ENCODE peak calls at places on chromosomes 16 and 17, in eight cellular contexts. J, O, F, Y, S, A, H and T are unnamed samples. For H3K27me3, the result is how much of the 10 kb centered on the place peaks cover.

GRCh38 chr17:65158622-65159021 is 21.5 kb downstream of the RGS9 start:
- DNase-seq in S (no peak), F (no peak), A (no peak), Y (no peak), H (no peak), O (no peak), J (no peak), T (no peak)

GRCh38 chr17:751269-752001 is 629 bp downstream of the GEMIN4 start:
- DNase-seq in A (peak), F (peak), Y (peak), O (peak), J (peak), H (peak), S (peak), T (peak)

GRCh38 chr17:36008998-36009665 is 7.8 kb upstream of the CCL15 start:
- DNase-seq in Y (no peak), O (no peak), S (no peak), H (no peak), A (no peak), J (no peak), F (peak), T (no peak)

GRCh38 chr17:8337802-8338744 is 1.6 kb upstream of the ODF4 start:
- DNase-seq in A (no peak), S (peak), F (peak), H (no peak), Y (no peak), O (no peak), J (no peak), T (no peak)

GRCh38 chr16:78503501-78504110 is 404.2 kb downstream of the WWOX start:
- DNase-seq in S (peak), O (no peak), A (peak), H (peak), Y (peak), J (peak), F (peak), T (peak)

GRCh38 chr16:49181812-49182211 is 99.8 kb downstream of the CBLN1 start:
- DNase-seq in Y (no peak), S (no peak), H (no peak), F (no peak), O (no peak), J (no peak), A (no peak), T (no peak)

GRCh38 chr16:1530883-1531637 is 2.4 kb upstream of the TMEM204 start:
- DNase-seq in O (no peak), S (no peak), H (no peak), J (no peak), Y (peak), F (peak), A (no peak), T (no peak)

GRCh38 chr17:27906238-27906603 is 13.1 kb upstream of the LYRM9 start:
- DNase-seq in O (no peak), S (no peak), Y (no peak), H (no peak), A (no peak), F (no peak), J (no peak), T (no peak)

GRCh38 chr16:81457326-81458133 is 12.9 kb downstream of the CMIP start:
- DNase-seq in S (no peak), J (no peak), O (no peak), A (no peak), F (peak), H (peak), Y (no peak), T (peak)

DNA sequence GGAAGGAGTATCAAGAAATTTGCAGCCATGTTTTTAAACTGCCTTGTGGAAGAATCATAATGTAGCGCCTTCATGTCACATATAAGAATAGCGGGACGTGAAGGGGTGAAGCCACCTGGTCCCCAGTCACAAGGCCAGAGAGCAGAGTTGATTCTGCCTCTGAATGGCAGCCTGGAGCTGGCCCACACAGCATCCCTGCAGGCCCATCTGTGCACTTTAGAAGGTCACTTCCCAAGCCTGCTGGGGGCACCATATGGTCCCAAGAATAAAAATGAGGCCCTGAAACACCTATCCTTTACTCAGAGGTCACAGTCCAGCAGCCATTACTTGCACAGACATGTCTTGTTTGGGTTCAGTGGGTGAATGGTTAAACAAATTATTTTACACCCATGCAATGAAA is 15.0 kb downstream of the CD300E start:
- DNase-seq in Y (no peak), O (no peak), A (no peak), J (no peak), S (no peak), F (no peak), H (no peak), T (no peak)
- H3K27me3 ChIP-seq in Y (under half), O (under half), A (under half), J (under half), S (under half), F (under half), H (under half), T (under half)

DNA sequence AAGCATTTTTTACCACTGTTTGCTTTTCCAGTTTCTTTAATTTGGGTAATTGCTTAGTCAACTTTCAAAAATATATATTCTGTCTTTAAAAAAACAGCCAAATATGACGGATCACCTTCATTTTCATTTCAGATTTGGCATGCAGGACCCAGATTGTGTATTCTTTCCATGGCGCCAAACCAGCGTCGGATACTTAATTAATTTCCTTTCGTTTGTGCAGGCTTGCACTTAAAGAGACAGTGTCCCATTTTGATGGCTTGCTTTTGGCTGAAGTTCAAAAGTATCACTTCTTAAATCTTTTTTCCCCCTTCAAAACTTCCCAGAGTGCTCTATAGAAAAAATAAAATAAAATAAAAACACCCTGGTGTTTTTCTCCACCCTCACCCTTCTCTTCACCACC is 394.5 kb upstream of the SOX9 start:
- DNase-seq in F (no peak), Y (no peak), O (no peak), H (peak), S (no peak), A (no peak), J (no peak), T (no peak)
- TF ChIP-seq CTCF in F (no peak), Y (no peak), O (no peak), H (no peak), S (no peak), A (no peak), J (no peak), T (no peak)

DNA sequence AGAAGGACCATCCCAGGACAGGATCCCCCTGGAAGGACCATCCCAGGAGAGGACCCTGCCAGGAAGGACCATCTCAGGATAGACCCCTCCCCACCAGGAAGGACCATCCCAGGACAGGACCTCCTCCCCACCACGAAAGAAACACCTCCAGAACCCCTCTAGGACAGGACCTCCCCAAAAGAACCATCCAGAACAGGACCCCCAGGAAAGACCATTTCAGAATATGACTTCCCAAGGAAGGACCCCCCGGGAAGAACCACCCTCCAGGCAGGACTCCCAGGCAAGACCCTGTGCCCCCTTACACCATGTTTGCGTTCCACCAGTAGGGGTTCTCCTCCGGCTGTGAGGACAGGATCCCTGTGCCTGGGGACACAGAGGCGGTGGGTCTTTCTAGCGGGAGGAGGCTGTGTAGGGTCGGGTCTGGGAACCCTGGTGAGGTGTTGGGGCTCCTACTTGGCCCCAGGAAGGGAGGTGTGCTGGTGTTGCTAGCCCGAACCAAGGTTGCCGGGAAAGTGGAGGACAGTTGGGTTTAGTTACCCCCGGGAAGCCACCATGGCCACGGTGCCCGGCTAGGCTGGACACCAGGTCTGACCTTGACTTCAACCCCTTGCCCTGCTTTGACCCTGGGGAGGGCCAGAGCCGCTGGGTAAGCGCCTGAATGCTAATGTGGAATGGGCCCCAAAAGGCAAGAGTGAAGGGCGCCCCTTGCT is 2.2 kb downstream of the NOTUM start:
- DNase-seq in H (no peak), Y (no peak), O (no peak), F (no peak), A (no peak), J (no peak), S (no peak), T (no peak)
- H3K27me3 ChIP-seq in H (under half), Y (half or more), O (under half), F (under half), A (under half), J (half or more), S (under half), T (under half)

GRCh38 chr17:74454197-74455024 is 12.0 kb upstream of the CD300A start:
- DNase-seq in A (no peak), S (no peak), F (peak), J (no peak), O (peak), Y (peak), H (peak), T (peak)
- TF ChIP-seq CTCF in A (peak), S (no peak), F (no peak), J (no peak), O (peak), Y (no peak), H (no peak), T (no peak)

GRCh38 chr17:13582776-13583414 is 18.8 kb downstream of the HS3ST3A1 start:
- DNase-seq in J (no peak), F (peak), S (no peak), Y (no peak), O (no peak), H (peak), A (no peak), T (no peak)
- H3K27me3 ChIP-seq in J (under half), F (under half), S (under half), Y (under half), O (under half), H (under half), A (under half), T (under half)

GRCh38 chr17:76707985-76708807 is 2.6 kb downstream of the MXRA7 start:
- DNase-seq in A (no peak), O (no peak), S (no peak), H (no peak), F (no peak), J (peak), Y (peak), T (no peak)
- TF ChIP-seq CTCF in A (no peak), O (peak), S (no peak), H (peak), F (peak), J (peak), Y (peak), T (peak)